ENCODE peak calls at places on chromosomes 3 and 15, in nine cellular contexts. I is SK-MEL-5; U is NCI-H1092; D is NCI-H2029; X is lower lobe of right lung; R is activated effector memory CD4-positive, alpha-beta T cell treated with Interleukin-2 at 50 U/mL for 16 hours; J is T1000; P is upper lobe of right lung; Q is transverse colon. S is an unnamed sample.

GRCh38 chr3:24521306-24522154 is 26.9 kb upstream of the THRB start:
- DNase-seq in I (peak), R (no peak), D (no peak), Q (peak), P (peak), U (peak), J (no peak), X (peak), S (peak)

GRCh38 chr3:75272708-75273107 is 391.4 kb upstream of the FRG2C start:
- DNase-seq in R (no peak), P (no peak), D (no peak), I (peak), X (no peak), U (no peak), J (no peak), Q (no peak), S (no peak)

GRCh38 chr15:67548532-67548852 is 6.0 kb downstream of the MAP2K5 start:
- DNase-seq in I (no peak), J (no peak), U (no peak), D (no peak), R (no peak), P (no peak), Q (no peak), X (no peak), S (no peak)

GRCh38 chr15:90648137-90649070 is 68.7 kb upstream of the BLM start:
- DNase-seq in P (peak), R (peak), J (peak), I (peak), X (peak), U (peak), Q (peak), D (no peak), S (no peak)

GRCh38 chr15:68819451-68820204 is 1.1 kb downstream of the ANP32A start:
- DNase-seq in P (peak), X (peak), Q (peak), U (no peak), J (no peak), D (peak), I (peak), R (peak), S (no peak)

GRCh38 chr3:58246148-58247051 is 8.8 kb downstream of the ABHD6 start:
- DNase-seq in P (no peak), I (no peak), Q (no peak), R (no peak), D (no peak), X (no peak), U (no peak), J (no peak), S (no peak)

GRCh38 chr3:107375682-107376081 is 1.6 kb upstream of the CCDC54 start:
- DNase-seq in J (no peak), X (no peak), U (no peak), D (no peak), R (no peak), P (no peak), I (no peak), Q (no peak), S (no peak)

GRCh38 chr3:112651076-112651475 is 10.1 kb upstream of the CCDC80 start:
- DNase-seq in J (no peak), P (no peak), Q (no peak), U (no peak), D (no peak), X (no peak), R (no peak), I (no peak), S (no peak)

GRCh38 chr3:43236008-43236407 is 50.3 kb upstream of the SNRK start:
- DNase-seq in Q (no peak), J (no peak), R (no peak), P (no peak), I (no peak), U (no peak), D (no peak), X (no peak), S (no peak)

GRCh38 chr15:49343546-49343945 is 79.5 kb upstream of the FGF7 start:
- DNase-seq in R (no peak), P (no peak), J (no peak), I (peak), D (no peak), Q (no peak), X (no peak), U (no peak), S (no peak)

GRCh38 chr15:81754078-81754477 is 291.7 kb downstream of the MEX3B start:
- DNase-seq in P (no peak), U (no peak), X (no peak), I (no peak), R (no peak), D (no peak), J (no peak), Q (no peak), S (no peak)

GRCh38 chr3:178971614-178972013 is 100.0 kb downstream of the ZMAT3 start:
- DNase-seq in P (no peak), J (peak), I (no peak), X (no peak), D (no peak), U (no peak), Q (no peak), R (no peak), S (no peak)

GRCh38 chr3:5021571-5022092 is 42.4 kb downstream of the BHLHE40 start:
- DNase-seq in U (no peak), D (no peak), R (no peak), I (no peak), P (no peak), Q (no peak), J (peak), X (no peak), S (no peak)

GRCh38 chr3:179955798-179956197 is 80.9 kb downstream of the PEX5L start:
- DNase-seq in J (no peak), P (no peak), I (no peak), Q (no peak), X (no peak), R (no peak), U (no peak), D (no peak), S (no peak)

GRCh38 chr3:62884041-62884870 is 9.0 kb upstream of the CADPS start:
- DNase-seq in X (no peak), U (no peak), D (no peak), I (no peak), J (no peak), Q (no peak), P (no peak), R (no peak), S (no peak)

GRCh38 chr3:195441971-195442572 is 748 bp downstream of the ACAP2 start:
- DNase-seq in Q (peak), R (peak), X (peak), U (peak), P (peak), D (peak), I (peak), J (no peak), S (peak)

GRCh38 chr15:40908095-40908494 is 13.8 kb downstream of the VPS18 start:
- DNase-seq in P (no peak), J (no peak), R (no peak), I (no peak), X (no peak), Q (no peak), U (no peak), D (no peak), S (no peak)

GRCh38 chr3:103991461-103992115 is 1375.1 kb upstream of the ALCAM start:
- DNase-seq in P (no peak), D (no peak), I (peak), U (no peak), J (no peak), R (no peak), X (no peak), Q (no peak), S (no peak)

GRCh38 chr3:67605377-67605776 is 49.0 kb downstream of the SUCLG2 start:
- DNase-seq in R (no peak), Q (no peak), X (no peak), J (no peak), P (no peak), I (peak), U (no peak), D (no peak), S (no peak)

GRCh38 chr15:35958021-35958420 is 412.1 kb upstream of the DPH6 start:
- DNase-seq in U (peak), X (no peak), I (no peak), P (no peak), J (no peak), Q (no peak), R (no peak), D (peak), S (no peak)

GRCh38 chr15:43922021-43922420 is 95.2 kb downstream of the WDR76 start:
- DNase-seq in J (peak), U (no peak), Q (no peak), I (no peak), R (no peak), P (no peak), D (no peak), X (no peak), S (no peak)

GRCh38 chr15:41148065-41148464 is 32.0 kb upstream of the INO80 start:
- DNase-seq in I (no peak), Q (no peak), U (no peak), D (no peak), J (no peak), P (no peak), R (no peak), X (no peak), S (no peak)

GRCh38 chr15:99324082-99324620 is 72.9 kb downstream of the LRRC28 start:
- DNase-seq in P (no peak), D (no peak), R (no peak), U (no peak), J (peak), Q (no peak), I (peak), X (no peak), S (no peak)

GRCh38 chr3:102926618-102927017 is 491.8 kb downstream of the ZPLD1 start:
- DNase-seq in I (no peak), D (no peak), X (no peak), J (no peak), Q (no peak), P (peak), U (no peak), R (no peak), S (no peak)

S was measured in coronary artery.